ENCODE peak calls at places on chromosomes 7 and 10, in nine cellular contexts. One of them, this sample, is unnamed.

GRCh38 chr7:154672659-154673415 is 330.1 kb downstream of the PAXIP1 start:
- DNase-seq in lung: no peak
- DNase-seq in cardiac fibroblast: peak
- DNase-seq in GM12865: no peak
- DNase-seq in AG04450: no peak
- DNase-seq in uterus: no peak
- DNase-seq in astrocyte of the cerebellum: no peak
- DNase-seq in choroid plexus epithelial cell: no peak
- DNase-seq in AG04449: no peak
- DNase-seq in this sample: no peak

GRCh38 chr7:150322114-150322832 is 882 bp upstream of the LRRC61 start:
- DNase-seq in lung: no peak
- DNase-seq in cardiac fibroblast: no peak
- DNase-seq in GM12865: peak
- DNase-seq in AG04450: no peak
- DNase-seq in uterus: no peak
- DNase-seq in astrocyte of the cerebellum: no peak
- DNase-seq in choroid plexus epithelial cell: no peak
- DNase-seq in AG04449: no peak
- DNase-seq in this sample: no peak

GRCh38 chr10:90847436-90847835 is 10.4 kb downstream of the HTR7 start:
- DNase-seq in lung: no peak
- DNase-seq in cardiac fibroblast: peak
- DNase-seq in GM12865: no peak
- DNase-seq in AG04450: no peak
- DNase-seq in uterus: no peak
- DNase-seq in astrocyte of the cerebellum: peak
- DNase-seq in choroid plexus epithelial cell: peak
- DNase-seq in AG04449: no peak
- DNase-seq in this sample: no peak

GRCh38 chr7:28686418-28686800 is 271.7 kb downstream of the TRIL start:
- DNase-seq in lung: no peak
- DNase-seq in cardiac fibroblast: peak
- DNase-seq in GM12865: no peak
- DNase-seq in AG04450: peak
- DNase-seq in uterus: peak
- DNase-seq in astrocyte of the cerebellum: peak
- DNase-seq in choroid plexus epithelial cell: peak
- DNase-seq in AG04449: no peak
- DNase-seq in this sample: no peak

GRCh38 chr10:19791032-19791431 is 25.2 kb upstream of the PLXDC2 start:
- DNase-seq in lung: no peak
- DNase-seq in cardiac fibroblast: peak
- DNase-seq in GM12865: no peak
- DNase-seq in AG04450: no peak
- DNase-seq in uterus: no peak
- DNase-seq in astrocyte of the cerebellum: no peak
- DNase-seq in choroid plexus epithelial cell: peak
- DNase-seq in AG04449: no peak
- DNase-seq in this sample: no peak

GRCh38 chr7:100221767-100222444 is 2.2 kb downstream of the PVRIG start:
- DNase-seq in lung: no peak
- DNase-seq in cardiac fibroblast: no peak
- DNase-seq in GM12865: peak
- DNase-seq in AG04450: no peak
- DNase-seq in uterus: no peak
- DNase-seq in astrocyte of the cerebellum: no peak
- DNase-seq in choroid plexus epithelial cell: no peak
- DNase-seq in AG04449: no peak
- DNase-seq in this sample: no peak

GRCh38 chr10:73931767-73932624 is 21.1 kb downstream of the PLAU start:
- DNase-seq in lung: peak
- DNase-seq in cardiac fibroblast: peak
- DNase-seq in GM12865: peak
- DNase-seq in AG04450: no peak
- DNase-seq in uterus: no peak
- DNase-seq in astrocyte of the cerebellum: no peak
- DNase-seq in choroid plexus epithelial cell: no peak
- DNase-seq in AG04449: no peak
- DNase-seq in this sample: no peak

GRCh38 chr10:124152781-124153600 is 59.6 kb upstream of the CHST15 start:
- DNase-seq in lung: peak
- DNase-seq in cardiac fibroblast: peak
- DNase-seq in GM12865: peak
- DNase-seq in AG04450: peak
- DNase-seq in uterus: no peak
- DNase-seq in astrocyte of the cerebellum: peak
- DNase-seq in choroid plexus epithelial cell: peak
- DNase-seq in AG04449: peak
- DNase-seq in this sample: peak

GRCh38 chr7:47973739-47974138 is 5.7 kb downstream of the HUS1 start:
- DNase-seq in lung: no peak
- DNase-seq in cardiac fibroblast: no peak
- DNase-seq in GM12865: no peak
- DNase-seq in AG04450: no peak
- DNase-seq in uterus: no peak
- DNase-seq in astrocyte of the cerebellum: no peak
- DNase-seq in choroid plexus epithelial cell: no peak
- DNase-seq in AG04449: no peak
- DNase-seq in this sample: no peak

GRCh38 chr7:44064791-44065430 is 456 bp downstream of the PGAM2 start:
- DNase-seq in lung: no peak
- DNase-seq in cardiac fibroblast: peak
- DNase-seq in GM12865: no peak
- DNase-seq in AG04450: no peak
- DNase-seq in uterus: no peak
- DNase-seq in astrocyte of the cerebellum: no peak
- DNase-seq in choroid plexus epithelial cell: no peak
- DNase-seq in AG04449: no peak
- DNase-seq in this sample: no peak

GRCh38 chr10:122513053-122513452 is 47.5 kb upstream of the DMBT1 start:
- DNase-seq in lung: no peak
- DNase-seq in cardiac fibroblast: no peak
- DNase-seq in GM12865: no peak
- DNase-seq in AG04450: no peak
- DNase-seq in uterus: no peak
- DNase-seq in astrocyte of the cerebellum: no peak
- DNase-seq in choroid plexus epithelial cell: no peak
- DNase-seq in AG04449: no peak
- DNase-seq in this sample: no peak

GRCh38 chr10:122510326-122510725 is 49.0 kb downstream of the HTRA1 start:
- DNase-seq in lung: no peak
- DNase-seq in cardiac fibroblast: no peak
- DNase-seq in GM12865: no peak
- DNase-seq in AG04450: no peak
- DNase-seq in uterus: no peak
- DNase-seq in astrocyte of the cerebellum: no peak
- DNase-seq in choroid plexus epithelial cell: peak
- DNase-seq in AG04449: no peak
- DNase-seq in this sample: no peak

GRCh38 chr10:122507661-122508060 is 46.3 kb downstream of the HTRA1 start:
- DNase-seq in lung: no peak
- DNase-seq in cardiac fibroblast: no peak
- DNase-seq in GM12865: no peak
- DNase-seq in AG04450: no peak
- DNase-seq in uterus: no peak
- DNase-seq in astrocyte of the cerebellum: no peak
- DNase-seq in choroid plexus epithelial cell: no peak
- DNase-seq in AG04449: no peak
- DNase-seq in this sample: no peak

GRCh38 chr10:122509323-122509722 is 48.0 kb downstream of the HTRA1 start:
- DNase-seq in lung: no peak
- DNase-seq in cardiac fibroblast: no peak
- DNase-seq in GM12865: no peak
- DNase-seq in AG04450: no peak
- DNase-seq in uterus: no peak
- DNase-seq in astrocyte of the cerebellum: no peak
- DNase-seq in choroid plexus epithelial cell: no peak
- DNase-seq in AG04449: no peak
- DNase-seq in this sample: no peak

DNA sequence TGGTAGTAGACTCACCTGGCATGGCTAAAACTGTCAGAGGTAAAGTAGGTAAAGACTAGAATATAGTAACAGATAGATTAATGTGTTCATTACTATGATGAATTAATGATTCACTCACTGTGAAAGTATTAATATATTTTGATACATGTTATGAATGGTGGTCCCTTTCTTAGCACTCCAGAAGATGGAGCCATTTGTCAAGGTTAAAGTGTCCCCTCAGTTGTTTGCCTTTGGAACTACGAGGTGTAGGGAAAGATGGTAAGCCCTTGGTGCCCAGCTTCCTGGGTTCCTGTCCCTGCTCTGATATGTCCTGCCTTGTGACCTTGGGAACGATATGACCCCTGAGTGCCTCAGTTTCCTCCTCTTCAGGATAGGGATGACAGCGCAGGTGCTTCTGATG is 49.4 kb downstream of the HTRA1 start:
- DNase-seq in lung: no peak
- DNase-seq in cardiac fibroblast: no peak
- DNase-seq in GM12865: no peak
- DNase-seq in AG04450: no peak
- DNase-seq in uterus: no peak
- DNase-seq in astrocyte of the cerebellum: no peak
- DNase-seq in choroid plexus epithelial cell: no peak
- DNase-seq in AG04449: no peak
- DNase-seq in this sample: no peak
- TF ChIP-seq CTCF in lung: no peak
- TF ChIP-seq CTCF in cardiac fibroblast: no peak
- TF ChIP-seq CTCF in GM12865: no peak
- TF ChIP-seq CTCF in AG04450: no peak
- TF ChIP-seq CTCF in uterus: no peak
- TF ChIP-seq CTCF in astrocyte of the cerebellum: no peak
- TF ChIP-seq CTCF in choroid plexus epithelial cell: no peak
- TF ChIP-seq CTCF in AG04449: no peak
- TF ChIP-seq CTCF in this sample: no peak

GRCh38 chr10:132715791-132716680 is 69.9 kb downstream of the NKX6-2 start:
- DNase-seq in lung: no peak
- DNase-seq in cardiac fibroblast: no peak
- DNase-seq in GM12865: no peak
- DNase-seq in AG04450: no peak
- DNase-seq in uterus: no peak
- DNase-seq in astrocyte of the cerebellum: no peak
- DNase-seq in choroid plexus epithelial cell: no peak
- DNase-seq in AG04449: no peak
- DNase-seq in this sample: no peak
- H3K4me3 ChIP-seq in lung: no peak
- H3K4me3 ChIP-seq in cardiac fibroblast: no peak
- H3K4me3 ChIP-seq in GM12865: no peak
- H3K4me3 ChIP-seq in AG04450: no peak
- H3K4me3 ChIP-seq in uterus: no peak
- H3K4me3 ChIP-seq in astrocyte of the cerebellum: no peak
- H3K4me3 ChIP-seq in choroid plexus epithelial cell: no peak
- H3K4me3 ChIP-seq in AG04449: no peak
- H3K4me3 ChIP-seq in this sample: no peak

GRCh38 chr7:51000956-51001355 is 218.3 kb upstream of the GRB10 start:
- DNase-seq in lung: no peak
- DNase-seq in cardiac fibroblast: peak
- DNase-seq in GM12865: no peak
- DNase-seq in AG04450: no peak
- DNase-seq in uterus: no peak
- DNase-seq in astrocyte of the cerebellum: no peak
- DNase-seq in choroid plexus epithelial cell: no peak
- DNase-seq in AG04449: no peak
- DNase-seq in this sample: no peak
- TF ChIP-seq CTCF in lung: no peak
- TF ChIP-seq CTCF in cardiac fibroblast: peak
- TF ChIP-seq CTCF in GM12865: no peak
- TF ChIP-seq CTCF in AG04450: peak
- TF ChIP-seq CTCF in uterus: no peak
- TF ChIP-seq CTCF in astrocyte of the cerebellum: no peak
- TF ChIP-seq CTCF in choroid plexus epithelial cell: no peak
- TF ChIP-seq CTCF in AG04449: no peak
- TF ChIP-seq CTCF in this sample: no peak

DNA sequence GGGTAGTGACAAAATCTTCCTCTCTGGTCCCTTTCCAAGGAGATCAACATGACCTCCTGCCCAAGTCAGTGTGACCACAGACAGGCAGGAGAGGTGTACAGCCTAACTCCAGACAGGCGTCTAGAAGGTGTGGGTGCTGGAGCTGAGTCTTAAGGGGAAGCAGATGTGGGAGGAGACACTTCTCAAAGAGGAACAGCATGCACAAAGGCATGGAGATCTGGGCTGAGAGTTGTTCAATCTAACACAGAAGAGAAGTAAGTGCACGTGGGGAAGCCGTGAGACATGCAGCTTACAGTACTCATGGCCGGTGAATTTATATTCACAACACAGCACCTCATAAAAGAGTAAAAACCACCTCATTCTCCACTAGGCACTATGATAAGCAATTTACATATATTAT is 23.8 kb upstream of the GSDME start:
- DNase-seq in lung: no peak
- DNase-seq in cardiac fibroblast: no peak
- DNase-seq in GM12865: no peak
- DNase-seq in AG04450: no peak
- DNase-seq in uterus: no peak
- DNase-seq in astrocyte of the cerebellum: no peak
- DNase-seq in choroid plexus epithelial cell: no peak
- DNase-seq in AG04449: no peak
- DNase-seq in this sample: no peak
- H3K4me3 ChIP-seq in lung: no peak
- H3K4me3 ChIP-seq in cardiac fibroblast: no peak
- H3K4me3 ChIP-seq in GM12865: no peak
- H3K4me3 ChIP-seq in AG04450: no peak
- H3K4me3 ChIP-seq in uterus: no peak
- H3K4me3 ChIP-seq in astrocyte of the cerebellum: no peak
- H3K4me3 ChIP-seq in choroid plexus epithelial cell: no peak
- H3K4me3 ChIP-seq in AG04449: no peak
- H3K4me3 ChIP-seq in this sample: no peak

GRCh38 chr10:5199398-5199797 is 2.8 kb downstream of the AKR1C4 start:
- DNase-seq in lung: no peak
- DNase-seq in cardiac fibroblast: no peak
- DNase-seq in GM12865: no peak
- DNase-seq in AG04450: no peak
- DNase-seq in uterus: no peak
- DNase-seq in astrocyte of the cerebellum: no peak
- DNase-seq in choroid plexus epithelial cell: no peak
- DNase-seq in AG04449: no peak
- DNase-seq in this sample: no peak
- TF ChIP-seq CTCF in lung: no peak
- TF ChIP-seq CTCF in cardiac fibroblast: peak
- TF ChIP-seq CTCF in GM12865: no peak
- TF ChIP-seq CTCF in AG04450: no peak
- TF ChIP-seq CTCF in uterus: no peak
- TF ChIP-seq CTCF in astrocyte of the cerebellum: no peak
- TF ChIP-seq CTCF in choroid plexus epithelial cell: no peak
- TF ChIP-seq CTCF in AG04449: no peak
- TF ChIP-seq CTCF in this sample: no peak

DNA sequence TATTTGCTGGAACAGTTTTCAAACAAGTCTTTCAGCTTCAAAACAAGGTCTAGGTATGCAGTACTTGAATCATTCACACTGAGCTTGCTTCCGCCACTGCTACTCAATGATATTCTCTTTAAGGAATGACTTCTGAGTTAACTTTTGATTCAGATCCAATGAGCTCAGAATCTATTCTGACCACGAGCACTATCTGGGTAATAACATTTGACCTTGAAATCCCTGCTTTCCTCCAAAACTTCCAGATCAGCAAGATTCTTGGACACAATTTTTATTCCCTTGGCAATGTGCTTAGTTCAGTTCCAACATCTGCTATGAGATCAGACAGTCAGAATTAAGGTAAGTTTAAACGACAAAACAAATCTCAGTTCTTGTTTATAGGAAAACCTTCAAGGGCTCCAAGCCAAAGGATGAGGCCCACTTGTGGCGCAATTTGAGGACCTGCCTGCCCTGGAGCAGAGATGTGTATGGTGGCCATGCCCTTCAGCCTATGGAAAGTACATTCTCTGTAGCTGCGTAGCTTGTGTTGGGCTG is 87.2 kb downstream of the RNF216 start:
- DNase-seq in lung: no peak
- DNase-seq in cardiac fibroblast: peak
- DNase-seq in GM12865: peak
- DNase-seq in AG04450: peak
- DNase-seq in uterus: peak
- DNase-seq in astrocyte of the cerebellum: peak
- DNase-seq in choroid plexus epithelial cell: peak
- DNase-seq in AG04449: peak
- DNase-seq in this sample: peak
- H3K4me3 ChIP-seq in lung: no peak
- H3K4me3 ChIP-seq in cardiac fibroblast: no peak
- H3K4me3 ChIP-seq in GM12865: peak
- H3K4me3 ChIP-seq in AG04450: no peak
- H3K4me3 ChIP-seq in uterus: peak
- H3K4me3 ChIP-seq in astrocyte of the cerebellum: no peak
- H3K4me3 ChIP-seq in choroid plexus epithelial cell: no peak
- H3K4me3 ChIP-seq in AG04449: peak
- H3K4me3 ChIP-seq in this sample: no peak

This sample was measured in AG09309.